ENCODE peak calls at places on chromosomes 12 and 14, in four cellular contexts. One of them, this sample, is unnamed.
A peak's percentile ranks its signal among the peaks of the same experiment; 100 is the strongest.

GRCh38 chr12:8989425-8989824 is at the start of gene KLRG1:
- DNase-seq in T-helper 9 cell: no peak
- DNase-seq in AG10803: no peak
- DNase-seq in RPMI7951: no peak
- DNase-seq in this sample: no peak

GRCh38 chr14:59154383-59154782 is 34.1 kb upstream of the DAAM1 start:
- DNase-seq in T-helper 9 cell: no peak
- DNase-seq in AG10803: no peak
- DNase-seq in RPMI7951: no peak
- DNase-seq in this sample: no peak

GRCh38 chr14:100096656-100097055 is 31.4 kb downstream of the EVL start:
- DNase-seq in T-helper 9 cell: no peak
- DNase-seq in AG10803: peak; percentile 60
- DNase-seq in RPMI7951: no peak
- DNase-seq in this sample: peak; percentile 58

GRCh38 chr12:19915392-19916192 is 452.7 kb upstream of the PDE3A start:
- DNase-seq in T-helper 9 cell: no peak
- DNase-seq in AG10803: peak; percentile 44
- DNase-seq in RPMI7951: peak; percentile 35
- DNase-seq in this sample: peak; percentile 62

GRCh38 chr14:34329281-34329680 is 132.8 kb downstream of the SPTSSA start:
- DNase-seq in T-helper 9 cell: no peak
- DNase-seq in AG10803: no peak
- DNase-seq in RPMI7951: no peak
- DNase-seq in this sample: no peak

GRCh38 chr14:60721331-60722162 is 2.6 kb downstream of the SIX4 start:
- DNase-seq in T-helper 9 cell: peak; percentile 39
- DNase-seq in AG10803: peak; percentile 40
- DNase-seq in RPMI7951: no peak
- DNase-seq in this sample: peak; percentile 79

GRCh38 chr12:6765634-6766581 is at the start of gene PTMS:
- DNase-seq in T-helper 9 cell: no peak
- DNase-seq in AG10803: peak; percentile 91
- DNase-seq in RPMI7951: peak; percentile 96
- DNase-seq in this sample: peak; percentile 96

GRCh38 chr12:54383041-54383609 is 1.4 kb downstream of the ZNF385A start:
- DNase-seq in T-helper 9 cell: no peak
- DNase-seq in AG10803: peak; percentile 93
- DNase-seq in RPMI7951: peak; percentile 88
- DNase-seq in this sample: peak; percentile 79

GRCh38 chr12:85588221-85588620 is 248.0 kb downstream of the RASSF9 start:
- DNase-seq in T-helper 9 cell: no peak
- DNase-seq in AG10803: no peak
- DNase-seq in RPMI7951: no peak
- DNase-seq in this sample: no peak

GRCh38 chr12:121538699-121539061 is 42.1 kb downstream of the KDM2B start:
- DNase-seq in T-helper 9 cell: no peak
- DNase-seq in AG10803: no peak
- DNase-seq in RPMI7951: no peak
- DNase-seq in this sample: no peak